ENCODE peak calls at places on chromosomes 6 and 20, in seven cellular contexts. D is activated CD8-positive, alpha-beta memory T cell treated with anti-CD3 and anti-CD28 coated beads for 24 hours; Q is heart right ventricle; U is endodermal cell; V is NCI-H524 treated with DMSO at 0.1 percent for 48 hours; H is COLO829; B is psoas muscle. M is an unnamed sample.

GRCh38 chr20:7038029-7038428 is 270.5 kb downstream of the BMP2 start:
- DNase-seq in H (no peak), V (no peak), D (no peak), B (no peak), Q (no peak), U (no peak), M (no peak)

GRCh38 chr6:167130008-167130677 is 7.2 kb downstream of the CCR6 start:
- DNase-seq in Q (no peak), V (no peak), H (no peak), U (no peak), D (no peak), B (no peak), M (no peak)

GRCh38 chr6:4021862-4022715 is 56.8 kb downstream of the FAM217A start:
- DNase-seq in U (no peak), D (no peak), Q (no peak), B (no peak), H (no peak), V (no peak), M (no peak)

GRCh38 chr20:4457566-4458543 is 263.9 kb upstream of the PRND start:
- DNase-seq in U (peak; percentile 72), D (no peak), H (no peak), V (no peak), Q (no peak), B (no peak), M (no peak)

GRCh38 chr6:123803862-123804681 is at the start of gene NKAIN2:
- DNase-seq in Q (peak; percentile 6), U (peak; percentile 86), H (no peak), V (no peak), D (peak; percentile 55), B (peak; percentile 52), M (peak; percentile 85)

GRCh38 chr20:1905693-1906092 is 10.5 kb downstream of the SIRPA start:
- DNase-seq in Q (no peak), D (no peak), B (no peak), H (no peak), U (no peak), V (peak; percentile 48), M (no peak)

GRCh38 chr6:65709099-65709830 is 2.2 kb upstream of the EYS start:
- DNase-seq in B (no peak), U (no peak), D (no peak), H (no peak), V (no peak), Q (no peak), M (no peak)

GRCh38 chr20:36847710-36848040 is 28.3 kb upstream of the TLDC2 start:
- DNase-seq in Q (no peak), B (no peak), D (no peak), U (no peak), V (no peak), H (no peak), M (no peak)

GRCh38 chr6:42423244-42423643 is 28.5 kb downstream of the TRERF1 start:
- DNase-seq in Q (no peak), H (no peak), U (no peak), D (peak; percentile 71), V (no peak), B (no peak), M (no peak)

GRCh38 chr6:131163886-131164285 is 28.6 kb downstream of the AKAP7 start:
- DNase-seq in Q (no peak), V (no peak), D (no peak), B (no peak), U (no peak), H (peak; percentile 56), M (no peak)

GRCh38 chr20:23632711-23633573 is 4.8 kb downstream of the CST3 start:
- DNase-seq in H (no peak), V (no peak), B (no peak), D (no peak), Q (no peak), U (peak; percentile 36), M (peak; percentile 78)

GRCh38 chr6:106114492-106114891 is 28.4 kb downstream of the PRDM1 start:
- DNase-seq in U (no peak), H (no peak), V (no peak), Q (no peak), D (peak; percentile 79), B (no peak), M (no peak)

GRCh38 chr20:50632701-50633100 is 58.6 kb downstream of the RIPOR3 start:
- DNase-seq in V (no peak), B (no peak), D (no peak), H (no peak), U (no peak), Q (no peak), M (no peak)

GRCh38 chr6:3227363-3228045 is at the start of gene TUBB2B:
- DNase-seq in Q (no peak), H (no peak), D (no peak), B (peak; percentile 36), U (peak; percentile 96), V (peak; percentile 66), M (peak; percentile 92)

GRCh38 chr6:136641166-136641565 is 90.9 kb upstream of the MAP7 start:
- DNase-seq in D (no peak), H (no peak), V (no peak), B (no peak), Q (no peak), U (no peak), M (no peak)

GRCh38 chr20:45944151-45944964 is 9.9 kb downstream of the PCIF1 start:
- DNase-seq in D (no peak), H (no peak), B (no peak), U (no peak), Q (no peak), V (no peak), M (no peak)

GRCh38 chr6:160173806-160174205 is 52.2 kb downstream of the SLC22A1 start:
- DNase-seq in U (no peak), B (no peak), V (no peak), H (no peak), Q (no peak), D (no peak), M (no peak)

GRCh38 chr6:11675610-11676009 is 103.0 kb downstream of the ADTRP start:
- DNase-seq in H (no peak), B (no peak), V (no peak), D (no peak), U (no peak), Q (no peak), M (no peak)

GRCh38 chr6:168157272-168158007 is 78.4 kb upstream of the FRMD1 start:
- DNase-seq in V (no peak), B (no peak), D (peak; percentile 26), H (no peak), Q (no peak), U (peak; percentile 55), M (peak; percentile 83)

GRCh38 chr6:168118935-168119334 is 39.9 kb upstream of the FRMD1 start:
- DNase-seq in H (no peak), V (no peak), Q (no peak), B (no peak), D (peak; percentile 30), U (no peak), M (peak; percentile 60)

GRCh38 chr20:20289331-20289730 is 78.6 kb upstream of the INSM1 start:
- DNase-seq in D (no peak), H (no peak), V (no peak), Q (no peak), B (no peak), U (no peak), M (no peak)

GRCh38 chr6:27091661-27092315 is 155.7 kb upstream of the PRSS16 start:
- DNase-seq in U (peak; percentile 78), B (no peak), V (peak; percentile 24), H (peak; percentile 98), D (peak; percentile 67), Q (no peak), M (no peak)

GRCh38 chr6:133430530-133430929 is 189.4 kb downstream of the EYA4 start:
- DNase-seq in D (no peak), H (no peak), U (no peak), V (no peak), B (no peak), Q (no peak), M (no peak)

GRCh38 chr6:6057442-6058053 is 50.8 kb upstream of the NRN1 start:
- DNase-seq in U (no peak), B (no peak), V (peak; percentile 34), H (peak; percentile 54), D (no peak), Q (peak; percentile 42), M (no peak)

GRCh38 chr6:111523484-111524166 is 40.6 kb upstream of the REV3L start:
- DNase-seq in U (no peak), B (no peak), V (no peak), H (no peak), D (no peak), Q (no peak), M (no peak)

GRCh38 chr20:36173451-36173933 is 19.0 kb downstream of the EPB41L1 start:
- DNase-seq in H (no peak), B (no peak), V (peak; percentile 64), Q (no peak), U (peak; percentile 93), D (no peak), M (no peak)

GRCh38 chr20:5863040-5863811 is 87.1 kb downstream of the TRMT6 start:
- DNase-seq in Q (no peak), U (no peak), D (no peak), B (peak; percentile 45), H (peak; percentile 29), V (no peak), M (no peak)

GRCh38 chr20:23296841-23297701 is 53.5 kb upstream of the NXT1 start:
- DNase-seq in U (no peak), B (no peak), Q (no peak), H (no peak), V (no peak), D (no peak), M (no peak)

GRCh38 chr20:21508230-21509078 is 5.4 kb downstream of the NKX2-2 start:
- DNase-seq in H (no peak), U (no peak), B (no peak), V (no peak), Q (no peak), D (no peak), M (peak; percentile 77)

GRCh38 chr6:147382945-147383554 is 125.4 kb upstream of the SAMD5 start:
- DNase-seq in B (no peak), H (peak; percentile 38), V (no peak), D (no peak), Q (no peak), U (no peak), M (no peak)

GRCh38 chr6:15602144-15602543 is 60.7 kb downstream of the DTNBP1 start:
- DNase-seq in U (no peak), B (no peak), V (no peak), D (no peak), H (no peak), Q (no peak), M (no peak)

GRCh38 chr20:48800227-48800626 is 27.6 kb downstream of the PREX1 start:
- DNase-seq in D (no peak), U (no peak), Q (no peak), V (no peak), B (no peak), H (no peak), M (no peak)

GRCh38 chr20:58645277-58645968 is 5.7 kb upstream of the STX16 start:
- DNase-seq in D (no peak), Q (no peak), B (no peak), U (peak; percentile 33), V (no peak), H (no peak), M (peak; percentile 36)

GRCh38 chr6:7242835-7243187 is 70.2 kb downstream of the SSR1 start:
- DNase-seq in H (no peak), D (no peak), Q (no peak), U (no peak), V (no peak), B (no peak), M (no peak)

GRCh38 chr20:32028647-32029372 is 18.6 kb downstream of the CCM2L start:
- DNase-seq in U (peak; percentile 79), V (peak; percentile 17), H (no peak), B (no peak), Q (no peak), D (no peak), M (no peak)

GRCh38 chr6:161360505-161360904 is 86.6 kb upstream of the AGPAT4 start:
- DNase-seq in B (no peak), V (no peak), D (no peak), U (no peak), H (no peak), Q (no peak), M (no peak)

GRCh38 chr6:20234136-20234535 is 21.9 kb upstream of the MBOAT1 start:
- DNase-seq in V (no peak), U (no peak), Q (no peak), H (no peak), B (no peak), D (no peak), M (no peak)

GRCh38 chr20:50663095-50663821 is 28.1 kb downstream of the RIPOR3 start:
- DNase-seq in V (no peak), D (no peak), B (no peak), H (no peak), U (peak; percentile 73), Q (peak; percentile 30), M (no peak)